ENCODE peak calls at places on chromosomes 2 and 18, in six cellular contexts. F is HT-29; V is activated CD4-positive, alpha-beta T cell treated with anti-CD3 and anti-CD28 coated beads, Interleukin-2, amount 50 U/mL, for 1 hour; L is amniotic stem cell; Z is sigmoid colon; M is NCI-H1092. S is an unnamed sample.

GRCh38 chr2:54574107-54574859 is 118.2 kb downstream of the SPTBN1 start:
- DNase-seq in F (peak), V (peak), L (no peak), Z (no peak), M (no peak), S (no peak)

GRCh38 chr2:112880081-112880531 is 30.9 kb upstream of the IL37 start:
- DNase-seq in F (no peak), V (no peak), L (no peak), Z (no peak), M (no peak), S (no peak)

GRCh38 chr2:31265234-31265633 is 31.3 kb downstream of the EHD3 start:
- DNase-seq in F (no peak), V (no peak), L (no peak), Z (no peak), M (no peak), S (no peak)

GRCh38 chr2:173550143-173550542 is 195.5 kb downstream of the CDCA7 start:
- DNase-seq in F (no peak), V (no peak), L (peak), Z (no peak), M (no peak), S (no peak)

GRCh38 chr2:121104721-121105141 is 180.3 kb downstream of the TFCP2L1 start:
- DNase-seq in F (no peak), V (no peak), L (no peak), Z (peak), M (no peak), S (no peak)

GRCh38 chr18:72811047-72811446 is 56.7 kb downstream of the NETO1 start:
- DNase-seq in F (no peak), V (no peak), L (no peak), Z (no peak), M (peak), S (no peak)

GRCh38 chr2:11573418-11574175 is 39.8 kb downstream of the GREB1 start:
- DNase-seq in F (no peak), V (no peak), L (no peak), Z (peak), M (no peak), S (no peak)

GRCh38 chr18:28040720-28041119 is 136.2 kb downstream of the CDH2 start:
- DNase-seq in F (no peak), V (no peak), L (no peak), Z (no peak), M (no peak), S (no peak)

GRCh38 chr2:28454016-28454930 is 41.6 kb upstream of the PLB1 start:
- DNase-seq in F (no peak), V (no peak), L (no peak), Z (peak), M (no peak), S (no peak)

GRCh38 chr2:160838100-160838499 is 322.1 kb upstream of the TANK start:
- DNase-seq in F (no peak), V (no peak), L (no peak), Z (no peak), M (no peak), S (no peak)

GRCh38 chr2:27972311-27972710 is 81.8 kb downstream of the BABAM2 start:
- DNase-seq in F (no peak), V (no peak), L (no peak), Z (no peak), M (no peak), S (no peak)

GRCh38 chr2:191625016-191625415 is 52.9 kb upstream of the NABP1 start:
- DNase-seq in F (no peak), V (peak), L (no peak), Z (no peak), M (no peak), S (no peak)

GRCh38 chr2:30371772-30372373 is 75.2 kb upstream of the LCLAT1 start:
- DNase-seq in F (no peak), V (no peak), L (no peak), Z (no peak), M (no peak), S (no peak)

GRCh38 chr2:174002679-174003078 is 37.5 kb upstream of the SP3 start:
- DNase-seq in F (no peak), V (no peak), L (no peak), Z (no peak), M (no peak), S (no peak)

GRCh38 chr2:128447538-128447885 is 128.8 kb upstream of the HS6ST1 start:
- DNase-seq in F (no peak), V (no peak), L (no peak), Z (no peak), M (no peak), S (no peak)

GRCh38 chr18:23765931-23766330 is 76.7 kb downstream of the LAMA3 start:
- DNase-seq in F (no peak), V (no peak), L (no peak), Z (no peak), M (no peak), S (no peak)

GRCh38 chr2:85183078-85183477 is 49.9 kb downstream of the TCF7L1 start:
- DNase-seq in F (no peak), V (no peak), L (no peak), Z (no peak), M (no peak), S (no peak)

GRCh38 chr2:220959391-220959802 is 612.7 kb downstream of the EPHA4 start:
- DNase-seq in F (no peak), V (no peak), L (no peak), Z (no peak), M (peak), S (no peak)

GRCh38 chr2:220166616-220167015 is 539.2 kb downstream of the SLC4A3 start:
- DNase-seq in F (no peak), V (no peak), L (no peak), Z (no peak), M (no peak), S (no peak)

GRCh38 chr2:32678825-32679224 is 51.0 kb downstream of the TTC27 start:
- DNase-seq in F (no peak), V (no peak), L (no peak), Z (no peak), M (no peak), S (no peak)